ENCODE peak calls at places on chromosomes 11 and 22, in nine cellular contexts. Y is ovary; T is body of pancreas; J is pancreas; A is fibroblast of lung; R is SK-N-SH; P is thyroid gland; Z is CD8-positive, alpha-beta T cell; F is IMR-90. M is an unnamed sample.

GRCh38 chr11:119907122-119907933 is 178.3 kb upstream of the NECTIN1 start:
- DNase-seq in Y (no peak), T (peak; percentile 68), J (peak; percentile 77), A (no peak), R (peak; percentile 71), P (no peak), Z (no peak), F (no peak), M (no peak)

GRCh38 chr22:40348025-40348658 is 1.8 kb downstream of the ADSL start:
- DNase-seq in Y (peak; percentile 49), T (peak; percentile 48), J (no peak), A (peak; percentile 45), R (peak; percentile 56), P (peak; percentile 44), Z (peak; percentile 76), F (peak; percentile 62), M (peak; percentile 71)

GRCh38 chr11:14620027-14620511 is 23.5 kb upstream of the PDE3B start:
- DNase-seq in Y (no peak), T (no peak), J (no peak), A (no peak), R (no peak), P (no peak), Z (no peak), F (no peak), M (peak; percentile 62)

GRCh38 chr22:49660794-49661781 is 166.6 kb downstream of the BRD1 start:
- DNase-seq in Y (no peak), T (peak; percentile 4), J (no peak), A (no peak), R (no peak), P (no peak), Z (no peak), F (no peak), M (no peak)

GRCh38 chr11:129951201-129951882 is 51.3 kb downstream of the PRDM10 start:
- DNase-seq in Y (no peak), T (no peak), J (no peak), A (no peak), R (no peak), P (no peak), Z (no peak), F (no peak), M (no peak)

GRCh38 chr11:75597636-75598035 is 35.6 kb downstream of the SERPINH1 start:
- DNase-seq in Y (no peak), T (no peak), J (no peak), A (no peak), R (peak; percentile 78), P (no peak), Z (no peak), F (no peak), M (no peak)

GRCh38 chr11:801097-801780 is 3.2 kb upstream of the SLC25A22 start:
- DNase-seq in Y (no peak), T (no peak), J (no peak), A (no peak), R (no peak), P (no peak), Z (no peak), F (no peak), M (peak; percentile 73)

GRCh38 chr11:15073361-15074205 is at the start of gene CALCB:
- DNase-seq in Y (no peak), T (peak; percentile 42), J (peak; percentile 18), A (peak; percentile 19), R (peak; percentile 83), P (peak; percentile 13), Z (peak; percentile 53), F (peak; percentile 10), M (peak; percentile 46)

GRCh38 chr22:30328466-30329049 is 1.8 kb upstream of the TBC1D10A start:
- DNase-seq in Y (no peak), T (no peak), J (no peak), A (peak; percentile 39), R (no peak), P (no peak), Z (no peak), F (no peak), M (no peak)

GRCh38 chr22:39290724-39291161 is 28.7 kb downstream of the RPL3 start:
- DNase-seq in Y (peak; percentile 90), T (peak; percentile 92), J (peak; percentile 95), A (peak; percentile 64), R (no peak), P (peak; percentile 71), Z (no peak), F (peak; percentile 71), M (peak; percentile 89)

GRCh38 chr11:100930185-100930778 is 199.3 kb downstream of the PGR start:
- DNase-seq in Y (no peak), T (no peak), J (no peak), A (peak; percentile 67), R (peak; percentile 6), P (no peak), Z (no peak), F (peak; percentile 81), M (no peak)

GRCh38 chr11:283405-284080 is 5.3 kb downstream of the NLRP6 start:
- DNase-seq in Y (no peak), T (no peak), J (no peak), A (no peak), R (no peak), P (no peak), Z (peak; percentile 36), F (no peak), M (no peak)

GRCh38 chr11:14583252-14584105 is 60.1 kb upstream of the PDE3B start:
- DNase-seq in Y (no peak), T (peak; percentile 25), J (peak; percentile 34), A (no peak), R (peak; percentile 66), P (no peak), Z (no peak), F (no peak), M (peak; percentile 76)

GRCh38 chr11:9745411-9746211 is 81.7 kb downstream of the SWAP70 start:
- DNase-seq in Y (no peak), T (no peak), J (no peak), A (no peak), R (no peak), P (no peak), Z (no peak), F (no peak), M (no peak)
- H3K27ac ChIP-seq in Y (no peak overlapping the region), T (no peak overlapping the region), J (no peak overlapping the region), A (no peak overlapping the region), R (no peak overlapping the region), P (peak overlapping the region; percentile 12), Z (no peak overlapping the region), F (no peak overlapping the region), M (no peak overlapping the region)

DNA sequence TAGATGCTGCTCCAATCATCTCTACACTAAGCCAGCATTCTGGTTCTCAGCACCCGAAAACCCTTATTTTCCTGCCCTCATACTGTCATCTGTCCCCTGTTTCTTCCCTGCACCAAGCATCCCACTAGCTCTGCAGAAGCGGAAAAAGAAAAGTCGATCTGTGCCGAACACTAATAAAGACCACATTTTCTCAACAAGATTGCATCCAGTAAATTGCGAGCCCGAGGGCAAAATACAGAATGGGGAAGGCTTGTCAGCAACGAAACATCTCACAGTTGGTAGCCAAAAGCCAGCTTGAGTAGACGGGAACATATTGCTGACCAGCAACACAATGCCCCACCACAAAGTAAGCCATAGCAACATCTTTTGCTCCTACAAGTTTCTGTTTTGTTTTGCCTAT is 227.4 kb downstream of the CADM1 start:
- DNase-seq in Y (no peak), T (no peak), J (no peak), A (no peak), R (peak; percentile 58), P (no peak), Z (no peak), F (no peak), M (no peak)
- H3K27ac ChIP-seq in Y (no peak overlapping the region), T (no peak overlapping the region), J (no peak overlapping the region), A (no peak overlapping the region), R (no peak overlapping the region), P (no peak overlapping the region), Z (no peak overlapping the region), F (no peak overlapping the region), M (no peak overlapping the region)

GRCh38 chr22:16959345-16959930 is 48.6 kb downstream of the GAB4 start:
- DNase-seq in Y (no peak), T (no peak), J (no peak), A (no peak), R (no peak), P (peak; percentile 40), Z (peak; percentile 38), F (no peak), M (no peak)

GRCh38 chr22:16958475-16958874 is 49.5 kb downstream of the GAB4 start:
- DNase-seq in Y (no peak), T (no peak), J (no peak), A (no peak), R (no peak), P (peak; percentile 54), Z (no peak), F (no peak), M (no peak)

GRCh38 chr22:16956290-16956689 is 51.7 kb downstream of the GAB4 start:
- DNase-seq in Y (no peak), T (no peak), J (no peak), A (no peak), R (no peak), P (no peak), Z (no peak), F (no peak), M (no peak)

GRCh38 chr22:16955678-16956210 is 52.3 kb downstream of the GAB4 start:
- DNase-seq in Y (no peak), T (no peak), J (no peak), A (no peak), R (no peak), P (peak; percentile 47), Z (peak; percentile 49), F (no peak), M (peak; percentile 53)

DNA sequence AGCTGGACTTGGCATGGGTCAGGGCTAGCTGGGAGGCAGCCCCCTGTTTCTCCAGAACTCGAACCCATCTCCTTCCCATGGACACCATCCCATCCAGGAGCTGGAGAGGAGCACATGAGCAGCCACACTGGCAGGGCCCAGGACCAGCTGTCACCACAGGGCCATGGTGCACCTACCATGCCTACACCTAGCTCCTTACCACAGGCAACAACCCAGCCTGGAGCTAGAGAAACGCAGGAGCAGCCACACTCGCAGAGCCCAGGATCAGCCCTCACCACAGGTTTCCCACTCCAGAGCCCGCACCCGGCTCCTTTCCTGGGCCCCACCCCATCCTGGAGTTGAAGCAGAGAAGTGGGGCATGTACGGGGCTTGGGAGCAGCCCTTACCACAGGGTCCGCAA is 50.2 kb downstream of the GAB4 start:
- DNase-seq in Y (no peak), T (no peak), J (no peak), A (no peak), R (no peak), P (no peak), Z (no peak), F (no peak), M (no peak)
- H3K27ac ChIP-seq in Y (no peak overlapping the region), T (no peak overlapping the region), J (no peak overlapping the region), A (no peak overlapping the region), R (no peak overlapping the region), P (no peak overlapping the region), Z (no peak overlapping the region), F (no peak overlapping the region), M (no peak overlapping the region)

DNA sequence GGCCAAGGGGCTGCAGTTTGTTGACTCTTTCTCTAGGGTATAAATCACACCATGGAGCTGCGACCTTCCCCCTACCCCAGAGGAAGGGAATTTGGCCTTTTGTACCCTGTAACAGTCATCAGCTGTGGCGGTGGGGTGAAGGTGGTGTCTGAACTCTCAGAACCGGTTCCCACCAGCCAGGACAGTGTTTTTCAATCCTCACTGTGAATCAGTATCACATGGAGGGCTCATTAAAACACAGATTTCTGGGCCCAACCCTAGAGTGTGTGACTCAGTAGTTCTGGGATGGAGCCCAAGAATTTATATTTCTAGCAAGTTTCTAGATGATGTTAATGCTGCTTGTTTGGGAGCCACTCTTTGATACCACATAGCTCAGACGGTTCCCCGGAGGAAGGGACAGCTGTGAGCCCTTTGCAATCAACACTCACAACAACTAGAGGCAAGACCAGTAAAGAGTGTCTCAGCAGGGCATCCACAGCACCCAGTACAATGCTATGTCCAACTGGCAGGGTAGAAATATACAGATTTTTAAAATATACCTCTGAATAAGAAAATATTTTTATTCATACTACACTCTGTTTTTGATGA is 43.9 kb upstream of the FAT3 start:
- DNase-seq in Y (no peak), T (no peak), J (no peak), A (peak; percentile 84), R (no peak), P (no peak), Z (no peak), F (peak; percentile 47), M (no peak)
- H3K27ac ChIP-seq in Y (no peak overlapping the region), T (no peak overlapping the region), J (no peak overlapping the region), A (peak overlapping the region; percentile 13), R (no peak overlapping the region), P (no peak overlapping the region), Z (no peak overlapping the region), F (no peak overlapping the region), M (no peak overlapping the region)